ENCODE peak calls at places on chromosomes 3 and 15, in four cellular contexts. One of them, this sample, is unnamed.

GRCh38 chr3:131608296-131608695 is 105.5 kb upstream of the MRPL3 start:
- DNase-seq in AG04450: no peak
- DNase-seq in astrocyte of the spinal cord: no peak
- DNase-seq in fibroblast of pulmonary artery: no peak
- DNase-seq in this sample: no peak

GRCh38 chr15:55277116-55277564 is 12.5 kb downstream of the RAB27A start:
- DNase-seq in fibroblast of pulmonary artery: peak
- DNase-seq in AG04450: peak
- DNase-seq in astrocyte of the spinal cord: peak
- DNase-seq in this sample: no peak

GRCh38 chr3:143847787-143848631 is at the start of gene SLC9A9:
- DNase-seq in fibroblast of pulmonary artery: peak
- DNase-seq in astrocyte of the spinal cord: peak
- DNase-seq in AG04450: peak
- DNase-seq in this sample: peak

GRCh38 chr3:4823986-4824947 is 155.0 kb upstream of the BHLHE40 start:
- DNase-seq in AG04450: no peak
- DNase-seq in fibroblast of pulmonary artery: no peak
- DNase-seq in astrocyte of the spinal cord: no peak
- DNase-seq in this sample: no peak

GRCh38 chr3:104564045-104564643 is 802.6 kb upstream of the ALCAM start:
- DNase-seq in astrocyte of the spinal cord: peak
- DNase-seq in fibroblast of pulmonary artery: peak
- DNase-seq in AG04450: peak
- DNase-seq in this sample: peak

GRCh38 chr3:56365905-56366640 is 102.2 kb downstream of the ERC2 start:
- DNase-seq in AG04450: no peak
- DNase-seq in astrocyte of the spinal cord: no peak
- DNase-seq in fibroblast of pulmonary artery: no peak
- DNase-seq in this sample: no peak

GRCh38 chr3:122392868-122393844 is 9.2 kb downstream of the FAM162A start:
- DNase-seq in AG04450: no peak
- DNase-seq in fibroblast of pulmonary artery: peak
- DNase-seq in astrocyte of the spinal cord: peak
- DNase-seq in this sample: peak

GRCh38 chr3:139202226-139202958 is 141.4 kb upstream of the MRPS22 start:
- DNase-seq in astrocyte of the spinal cord: no peak
- DNase-seq in fibroblast of pulmonary artery: no peak
- DNase-seq in AG04450: no peak
- DNase-seq in this sample: peak

GRCh38 chr15:56821721-56822425 is 88.6 kb upstream of the ZNF280D start:
- DNase-seq in AG04450: peak
- DNase-seq in astrocyte of the spinal cord: peak
- DNase-seq in fibroblast of pulmonary artery: peak
- DNase-seq in this sample: peak

GRCh38 chr15:48336940-48337339 is 5.7 kb downstream of the DUT start:
- DNase-seq in astrocyte of the spinal cord: no peak
- DNase-seq in AG04450: no peak
- DNase-seq in fibroblast of pulmonary artery: peak
- DNase-seq in this sample: no peak

GRCh38 chr3:24704496-24704895 is 209.8 kb upstream of the THRB start:
- DNase-seq in fibroblast of pulmonary artery: peak
- DNase-seq in AG04450: no peak
- DNase-seq in astrocyte of the spinal cord: peak
- DNase-seq in this sample: peak

GRCh38 chr3:108202834-108203233 is 19.4 kb downstream of the IFT57 start:
- DNase-seq in astrocyte of the spinal cord: no peak
- DNase-seq in AG04450: no peak
- DNase-seq in fibroblast of pulmonary artery: no peak
- DNase-seq in this sample: no peak

GRCh38 chr3:88440701-88441100 is 290.9 kb downstream of the C3orf38 start:
- DNase-seq in astrocyte of the spinal cord: no peak
- DNase-seq in fibroblast of pulmonary artery: no peak
- DNase-seq in AG04450: no peak
- DNase-seq in this sample: no peak

GRCh38 chr3:124671123-124671522 is 59.1 kb upstream of the UMPS start:
- DNase-seq in AG04450: no peak
- DNase-seq in astrocyte of the spinal cord: no peak
- DNase-seq in fibroblast of pulmonary artery: no peak
- DNase-seq in this sample: no peak

GRCh38 chr3:128180913-128181312 is 27.6 kb downstream of the EEFSEC start:
- DNase-seq in AG04450: no peak
- DNase-seq in fibroblast of pulmonary artery: no peak
- DNase-seq in astrocyte of the spinal cord: no peak
- DNase-seq in this sample: no peak

GRCh38 chr3:53604232-53604631 is 109.8 kb downstream of the CACNA1D start:
- DNase-seq in AG04450: no peak
- DNase-seq in fibroblast of pulmonary artery: no peak
- DNase-seq in astrocyte of the spinal cord: no peak
- DNase-seq in this sample: peak

GRCh38 chr3:139537325-139537724 is 2.2 kb downstream of the RBP1 start:
- DNase-seq in AG04450: no peak
- DNase-seq in fibroblast of pulmonary artery: peak
- DNase-seq in astrocyte of the spinal cord: peak
- DNase-seq in this sample: peak

GRCh38 chr3:37825744-37826143 is 35.9 kb upstream of the CTDSPL start:
- DNase-seq in astrocyte of the spinal cord: no peak
- DNase-seq in fibroblast of pulmonary artery: no peak
- DNase-seq in AG04450: no peak
- DNase-seq in this sample: peak

GRCh38 chr15:49815937-49816336 is 195.1 kb downstream of the DTWD1 start:
- DNase-seq in AG04450: no peak
- DNase-seq in astrocyte of the spinal cord: peak
- DNase-seq in fibroblast of pulmonary artery: peak
- DNase-seq in this sample: no peak

GRCh38 chr3:86562095-86562494 is 428.9 kb downstream of the VGLL3 start:
- DNase-seq in AG04450: no peak
- DNase-seq in fibroblast of pulmonary artery: no peak
- DNase-seq in astrocyte of the spinal cord: no peak
- DNase-seq in this sample: no peak

GRCh38 chr15:28890711-28891495 is 5.1 kb downstream of the APBA2 start:
- DNase-seq in AG04450: no peak
- DNase-seq in fibroblast of pulmonary artery: peak
- DNase-seq in astrocyte of the spinal cord: no peak
- DNase-seq in this sample: no peak

GRCh38 chr3:186413615-186414415 is 51.8 kb upstream of the DGKG start:
- DNase-seq in fibroblast of pulmonary artery: no peak
- DNase-seq in astrocyte of the spinal cord: peak
- DNase-seq in AG04450: no peak
- DNase-seq in this sample: peak

GRCh38 chr3:119891944-119892721 is 110.2 kb downstream of the NR1I2 start:
- DNase-seq in AG04450: peak
- DNase-seq in fibroblast of pulmonary artery: peak
- DNase-seq in astrocyte of the spinal cord: peak
- DNase-seq in this sample: peak

GRCh38 chr3:195263925-195264575 is 6.9 kb downstream of the XXYLT1 start:
- DNase-seq in fibroblast of pulmonary artery: no peak
- DNase-seq in AG04450: no peak
- DNase-seq in astrocyte of the spinal cord: no peak
- DNase-seq in this sample: peak

GRCh38 chr3:15601399-15602145 is at the start of the genes BTD and HACL1:
- DNase-seq in AG04450: peak
- DNase-seq in fibroblast of pulmonary artery: peak
- DNase-seq in astrocyte of the spinal cord: peak
- DNase-seq in this sample: peak
- TF ChIP-seq CTCF in AG04450: peak
- TF ChIP-seq CTCF in fibroblast of pulmonary artery: peak
- TF ChIP-seq CTCF in astrocyte of the spinal cord: peak
- TF ChIP-seq CTCF in this sample: peak

DNA sequence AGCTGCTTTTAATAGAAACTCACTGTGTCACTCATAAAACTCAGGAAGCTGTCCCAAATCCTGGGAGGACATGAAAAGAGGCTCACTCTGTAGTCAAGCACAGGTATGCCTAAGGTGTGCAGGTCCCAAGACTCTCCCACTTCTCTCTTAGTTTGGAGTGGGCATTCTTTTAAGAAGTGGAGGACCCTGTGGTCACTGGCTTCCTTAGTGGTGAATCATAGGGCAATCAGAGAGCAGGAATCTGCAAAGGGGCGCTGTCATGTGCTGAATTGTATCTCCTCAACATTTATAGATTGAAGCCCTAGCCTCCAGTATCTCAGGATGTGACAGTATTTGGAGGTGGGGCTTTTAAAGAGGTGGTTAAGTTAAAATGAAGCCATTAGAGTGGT is 47.2 kb upstream of the ZBTB38 start:
- DNase-seq in astrocyte of the spinal cord: peak
- DNase-seq in AG04450: no peak
- DNase-seq in fibroblast of pulmonary artery: peak
- DNase-seq in this sample: no peak
- H3K4me3 ChIP-seq in astrocyte of the spinal cord: no peak
- H3K4me3 ChIP-seq in AG04450: no peak
- H3K4me3 ChIP-seq in fibroblast of pulmonary artery: no peak
- H3K4me3 ChIP-seq in this sample: no peak

GRCh38 chr15:98806275-98806895 is 158.0 kb downstream of the IGF1R start:
- DNase-seq in AG04450: no peak
- DNase-seq in fibroblast of pulmonary artery: no peak
- DNase-seq in astrocyte of the spinal cord: no peak
- DNase-seq in this sample: no peak

GRCh38 chr15:98803228-98804056 is 155.1 kb downstream of the IGF1R start:
- DNase-seq in astrocyte of the spinal cord: peak
- DNase-seq in AG04450: peak
- DNase-seq in fibroblast of pulmonary artery: peak
- DNase-seq in this sample: peak

GRCh38 chr15:98804057-98804380 is 155.7 kb downstream of the IGF1R start:
- DNase-seq in fibroblast of pulmonary artery: no peak
- DNase-seq in astrocyte of the spinal cord: no peak
- DNase-seq in AG04450: no peak
- DNase-seq in this sample: no peak

GRCh38 chr15:98807262-98807661 is 158.9 kb downstream of the IGF1R start:
- DNase-seq in fibroblast of pulmonary artery: peak
- DNase-seq in AG04450: peak
- DNase-seq in astrocyte of the spinal cord: peak
- DNase-seq in this sample: no peak

DNA sequence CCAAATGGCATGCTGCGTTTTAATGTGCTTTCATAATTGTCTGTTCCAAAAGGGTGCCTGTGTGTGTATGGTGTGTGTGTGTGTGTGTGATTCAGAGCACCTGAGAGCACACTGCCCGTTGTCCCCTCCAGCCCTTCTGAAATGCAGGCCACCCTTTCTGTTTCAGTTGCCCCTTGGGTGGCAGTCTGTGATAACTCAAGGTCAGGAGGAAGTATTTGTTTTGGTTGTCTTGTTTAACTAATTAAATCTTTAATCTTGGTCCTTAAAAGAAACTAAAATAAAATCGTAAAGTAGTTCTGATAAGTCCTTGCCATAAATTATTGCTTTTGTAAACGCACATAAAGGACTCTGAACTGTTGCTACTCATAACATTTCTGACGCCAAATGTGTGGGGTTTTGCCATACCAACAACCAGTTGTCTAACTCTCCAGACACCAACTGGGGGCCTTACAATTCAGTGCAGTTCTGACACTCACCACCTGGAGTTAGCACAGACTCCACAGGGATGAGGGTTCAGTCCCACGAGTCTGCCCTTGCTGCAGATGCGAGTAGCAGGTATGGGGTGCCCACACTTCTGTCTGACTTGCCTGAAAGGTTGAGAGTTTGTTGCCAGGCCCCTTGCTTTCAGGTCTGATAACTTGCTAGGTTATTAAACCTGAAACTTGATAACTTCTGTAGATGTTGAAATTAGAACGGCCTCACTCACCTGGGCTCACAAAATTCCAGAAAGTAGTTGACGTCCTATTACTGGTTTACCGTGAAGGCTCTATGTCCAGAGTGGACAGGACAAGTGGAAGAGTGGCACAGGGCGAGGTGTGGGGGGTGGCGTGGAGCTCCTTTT is 157.3 kb downstream of the IGF1R start:
- DNase-seq in fibroblast of pulmonary artery: no peak
- DNase-seq in AG04450: no peak
- DNase-seq in astrocyte of the spinal cord: no peak
- DNase-seq in this sample: no peak
- TF ChIP-seq CTCF in fibroblast of pulmonary artery: no peak
- TF ChIP-seq CTCF in AG04450: peak
- TF ChIP-seq CTCF in astrocyte of the spinal cord: peak
- TF ChIP-seq CTCF in this sample: peak

DNA sequence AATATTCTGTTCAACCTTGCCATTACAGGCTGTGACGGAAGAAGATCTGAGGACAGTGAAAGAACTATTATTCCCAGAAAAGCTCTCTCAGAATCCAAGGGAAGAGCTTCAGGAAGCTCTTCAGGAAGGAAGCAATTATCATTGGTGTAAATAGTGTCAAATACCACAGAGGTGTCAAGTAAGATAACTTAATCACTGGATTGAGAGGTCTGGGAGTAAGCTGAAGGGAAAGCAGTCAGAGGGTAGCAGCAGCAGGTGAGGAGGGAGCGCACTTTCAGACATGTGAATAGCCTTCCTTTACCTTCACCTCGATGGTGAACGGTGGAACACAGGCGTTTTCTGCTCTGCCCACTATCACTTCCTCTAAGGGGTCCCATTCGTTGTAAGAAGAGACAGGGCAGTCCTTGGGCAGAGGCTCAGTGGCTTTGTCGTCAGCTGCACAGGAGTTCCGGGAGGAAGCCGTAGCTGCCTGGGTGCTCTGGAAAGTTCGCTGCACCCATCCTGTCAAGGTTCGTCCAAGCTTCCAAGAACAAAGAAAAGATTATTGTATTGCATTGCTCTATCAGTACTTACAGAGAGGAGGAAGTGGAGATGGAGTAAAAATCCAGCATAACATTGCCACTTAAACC is 1.9 kb downstream of the GATM start:
- DNase-seq in fibroblast of pulmonary artery: no peak
- DNase-seq in AG04450: no peak
- DNase-seq in astrocyte of the spinal cord: no peak
- DNase-seq in this sample: no peak
- H3K4me3 ChIP-seq in fibroblast of pulmonary artery: no peak
- H3K4me3 ChIP-seq in AG04450: no peak
- H3K4me3 ChIP-seq in astrocyte of the spinal cord: no peak
- H3K4me3 ChIP-seq in this sample: no peak

GRCh38 chr3:66033241-66034138 is 5.2 kb downstream of the MAGI1 start:
- DNase-seq in astrocyte of the spinal cord: no peak
- DNase-seq in AG04450: no peak
- DNase-seq in fibroblast of pulmonary artery: no peak
- DNase-seq in this sample: no peak

GRCh38 chr3:66029443-66029842 is 9.3 kb downstream of the MAGI1 start:
- DNase-seq in AG04450: no peak
- DNase-seq in fibroblast of pulmonary artery: no peak
- DNase-seq in astrocyte of the spinal cord: no peak
- DNase-seq in this sample: peak

GRCh38 chr3:66029014-66029413 is 9.7 kb downstream of the MAGI1 start:
- DNase-seq in fibroblast of pulmonary artery: no peak
- DNase-seq in AG04450: no peak
- DNase-seq in astrocyte of the spinal cord: no peak
- DNase-seq in this sample: no peak

GRCh38 chr3:66028457-66028856 is 10.3 kb downstream of the MAGI1 start:
- DNase-seq in astrocyte of the spinal cord: no peak
- DNase-seq in fibroblast of pulmonary artery: no peak
- DNase-seq in AG04450: no peak
- DNase-seq in this sample: peak

GRCh38 chr3:66031102-66031698 is 7.5 kb downstream of the MAGI1 start:
- DNase-seq in astrocyte of the spinal cord: no peak
- DNase-seq in fibroblast of pulmonary artery: no peak
- DNase-seq in AG04450: no peak
- DNase-seq in this sample: no peak
- TF ChIP-seq CTCF in astrocyte of the spinal cord: no peak
- TF ChIP-seq CTCF in fibroblast of pulmonary artery: no peak
- TF ChIP-seq CTCF in AG04450: no peak
- TF ChIP-seq CTCF in this sample: no peak